ENCODE peak calls at places on chromosome 2, in six cellular contexts. Y is right cardiac atrium; M is RWPE1; X is upper lobe of left lung; O is CD8-positive, alpha-beta T cell; V is cardiac muscle cell. H is an unnamed sample.

GRCh38 chr2:127941461-127941860 is 55.7 kb upstream of the AMMECR1L start:
- DNase-seq in Y (no peak), M (no peak), X (no peak), O (no peak), V (no peak), H (no peak)

GRCh38 chr2:198282061-198282460 is 477.7 kb downstream of the PLCL1 start:
- DNase-seq in Y (no peak), M (no peak), X (no peak), O (no peak), V (no peak), H (no peak)

GRCh38 chr2:211035548-211036185 is 479.3 kb downstream of the CPS1 start:
- DNase-seq in Y (no peak), M (no peak), X (no peak), O (no peak), V (peak; percentile 39), H (no peak)

GRCh38 chr2:177265386-177265690 is 811 bp upstream of the NFE2L2 start:
- DNase-seq in Y (no peak), M (no peak), X (no peak), O (no peak), V (no peak), H (no peak)

GRCh38 chr2:144508162-144508765 is 11.7 kb downstream of the ZEB2 start:
- DNase-seq in Y (no peak), M (no peak), X (peak; percentile 74), O (no peak), V (no peak), H (no peak)

GRCh38 chr2:120930861-120931260 is 195.2 kb downstream of the GLI2 start:
- DNase-seq in Y (no peak), M (no peak), X (no peak), O (no peak), V (no peak), H (no peak)

GRCh38 chr2:48279347-48279746 is 250.6 kb upstream of the STON1 start:
- DNase-seq in Y (no peak), M (no peak), X (no peak), O (no peak), V (no peak), H (no peak)

GRCh38 chr2:36300697-36301096 is 54.9 kb upstream of the CRIM1 start:
- DNase-seq in Y (no peak), M (no peak), X (no peak), O (no peak), V (no peak), H (no peak)

GRCh38 chr2:177796644-177797415 is 275.7 kb downstream of the PDE11A start:
- DNase-seq in Y (no peak), M (no peak), X (no peak), O (no peak), V (peak; percentile 10), H (no peak)

GRCh38 chr2:53969285-53970094 is 1.3 kb downstream of the PSME4 start:
- DNase-seq in Y (no peak), M (peak; percentile 81), X (no peak), O (no peak), V (no peak), H (no peak)

GRCh38 chr2:206442854-206443734 is at the start of gene ADAM23:
- DNase-seq in Y (peak; percentile 58), M (peak; percentile 61), X (peak; percentile 86), O (no peak), V (peak; percentile 74), H (no peak)

GRCh38 chr2:205405194-205405593 is 277.1 kb upstream of the NRP2 start:
- DNase-seq in Y (no peak), M (no peak), X (no peak), O (no peak), V (no peak), H (no peak)

GRCh38 chr2:33342705-33343104 is 133.7 kb upstream of the RASGRP3 start:
- DNase-seq in Y (no peak), M (no peak), X (no peak), O (no peak), V (no peak), H (no peak)

GRCh38 chr2:20156826-20157605 is 67.9 kb downstream of the SDC1 start:
- DNase-seq in Y (no peak), M (no peak), X (no peak), O (no peak), V (no peak), H (no peak)

GRCh38 chr2:30567317-30567716 is 120.3 kb downstream of the LCLAT1 start:
- DNase-seq in Y (no peak), M (no peak), X (no peak), O (no peak), V (peak; percentile 80), H (no peak)
- H3K27ac ChIP-seq in Y (no peak overlapping the region), M (no peak overlapping the region), X (no peak overlapping the region), O (no peak overlapping the region), V (peak overlapping the region; percentile 87), H (no peak overlapping the region)

GRCh38 chr2:203432811-203433210 is 102.3 kb downstream of the RAPH1 start:
- DNase-seq in Y (no peak), M (no peak), X (no peak), O (no peak), V (no peak), H (no peak)
- H3K27ac ChIP-seq in Y (no peak overlapping the region), M (no peak overlapping the region), X (no peak overlapping the region), O (no peak overlapping the region), V (no peak overlapping the region), H (no peak overlapping the region)

GRCh38 chr2:18106841-18107240 is 228.4 kb downstream of the KCNS3 start:
- DNase-seq in Y (no peak), M (no peak), X (no peak), O (no peak), V (no peak), H (no peak)
- H3K27ac ChIP-seq in Y (no peak overlapping the region), M (no peak overlapping the region), X (no peak overlapping the region), O (no peak overlapping the region), V (no peak overlapping the region), H (no peak overlapping the region)

GRCh38 chr2:119252186-119253113 is 28.8 kb downstream of the STEAP3 start:
- DNase-seq in Y (no peak), M (peak; percentile 82), X (no peak), O (no peak), V (no peak), H (peak; percentile 76)
- H3K27ac ChIP-seq in Y (no peak overlapping the region), M (peak overlapping the region; percentile 84), X (no peak overlapping the region), O (no peak overlapping the region), V (no peak overlapping the region), H (peak overlapping the region; percentile 94)

DNA sequence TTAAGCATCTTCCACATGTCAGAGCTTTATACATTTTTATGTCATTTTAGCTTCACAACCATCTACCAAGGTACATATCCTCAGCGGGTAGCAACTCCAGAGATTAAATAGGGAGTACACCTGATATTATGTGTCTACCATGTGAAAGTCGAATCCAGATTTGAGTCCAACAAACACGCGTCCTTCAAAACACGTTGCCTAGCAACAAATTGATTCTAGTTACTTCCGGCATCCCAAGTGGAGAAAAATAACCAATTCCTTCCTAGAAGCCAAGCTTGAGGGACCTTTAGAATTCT is 222 bp upstream of the ERICH2 start:
- DNase-seq in Y (no peak), M (no peak), X (no peak), O (no peak), V (no peak), H (no peak)
- H3K27ac ChIP-seq in Y (no peak overlapping the region), M (peak overlapping the region; percentile 75), X (peak overlapping the region; percentile 71), O (no peak overlapping the region), V (peak overlapping the region; percentile 76), H (no peak overlapping the region)